ENCODE peak calls at places on chromosomes 6 and 20, in five cellular contexts. Z is NCI-H1105, S is iPS-NIHi11, M is cardiac fibroblast, T is upper lobe of right lung. U is an unnamed sample.

GRCh38 chr20:44496976-44497375 is 21.3 kb downstream of the TTPAL start:
- DNase-seq in Z (no peak), S (no peak), M (peak; percentile 97), T (no peak), U (peak; percentile 85)

GRCh38 chr6:82380566-82381185 is 17.1 kb downstream of the TPBG start:
- DNase-seq in Z (no peak), S (no peak), M (no peak), T (no peak), U (no peak)

GRCh38 chr20:8331740-8332412 is 199.8 kb downstream of the PLCB1 start:
- DNase-seq in Z (no peak), S (peak; percentile 19), M (peak; percentile 81), T (no peak), U (peak; percentile 86)

GRCh38 chr6:3884007-3884745 is 35.0 kb downstream of the FAM50B start:
- DNase-seq in Z (no peak), S (no peak), M (peak; percentile 79), T (no peak), U (no peak)

GRCh38 chr20:35200255-35200654 is 26.2 kb upstream of the MMP24 start:
- DNase-seq in Z (no peak), S (no peak), M (peak; percentile 87), T (no peak), U (peak; percentile 80)

GRCh38 chr6:168774381-168774780 is 333.4 kb downstream of the SMOC2 start:
- DNase-seq in Z (no peak), S (no peak), M (peak; percentile 49), T (no peak), U (no peak)

GRCh38 chr6:123953920-123954319 is 150.3 kb downstream of the NKAIN2 start:
- DNase-seq in Z (no peak), S (no peak), M (no peak), T (no peak), U (peak; percentile 58)

GRCh38 chr6:16559091-16559490 is 202.2 kb downstream of the ATXN1 start:
- DNase-seq in Z (no peak), S (no peak), M (peak; percentile 28), T (no peak), U (no peak)

GRCh38 chr20:53917145-53918009 is 153.0 kb downstream of the BCAS1 start:
- DNase-seq in Z (no peak), S (no peak), M (peak; percentile 72), T (no peak), U (no peak)

U was measured in MCF 10A.